ENCODE peak calls at places on chromosomes 6 and 20, in nine cellular contexts. One of them, this sample, is unnamed.
A peak's percentile ranks its signal among the peaks of the same experiment; 100 is the strongest.

GRCh38 chr6:33147807-33148666 is 44.2 kb downstream of the COL11A2 start:
- DNase-seq in tibial nerve: peak; percentile 59
- DNase-seq in GM06990: no peak
- DNase-seq in heart left ventricle: no peak
- DNase-seq in tibial artery: no peak
- DNase-seq in OCI-LY7: peak; percentile 45
- DNase-seq in adrenal gland: peak; percentile 63
- DNase-seq in ovary: no peak
- DNase-seq in HL-60: no peak
- DNase-seq in this sample: peak; percentile 81

GRCh38 chr20:47809561-47809960 is 24.3 kb upstream of the SULF2 start:
- DNase-seq in heart left ventricle: no peak
- DNase-seq in tibial nerve: no peak
- DNase-seq in GM06990: no peak
- DNase-seq in ovary: no peak
- DNase-seq in adrenal gland: no peak
- DNase-seq in OCI-LY7: no peak
- DNase-seq in HL-60: no peak
- DNase-seq in tibial artery: peak; percentile 57
- DNase-seq in this sample: no peak

GRCh38 chr6:61606500-61606899 is 679.5 kb downstream of the KHDRBS2 start:
- DNase-seq in tibial nerve: no peak
- DNase-seq in HL-60: no peak
- DNase-seq in OCI-LY7: no peak
- DNase-seq in adrenal gland: no peak
- DNase-seq in tibial artery: no peak
- DNase-seq in GM06990: no peak
- DNase-seq in ovary: no peak
- DNase-seq in heart left ventricle: no peak
- DNase-seq in this sample: no peak

GRCh38 chr6:7421066-7421465 is 31.5 kb downstream of the RIOK1 start:
- DNase-seq in HL-60: no peak
- DNase-seq in GM06990: no peak
- DNase-seq in adrenal gland: no peak
- DNase-seq in tibial nerve: no peak
- DNase-seq in ovary: no peak
- DNase-seq in heart left ventricle: no peak
- DNase-seq in OCI-LY7: no peak
- DNase-seq in tibial artery: no peak
- DNase-seq in this sample: no peak

GRCh38 chr6:63504777-63505384 is 67.4 kb upstream of the LOC128125822 start:
- DNase-seq in GM06990: peak; percentile 74
- DNase-seq in tibial artery: no peak
- DNase-seq in ovary: no peak
- DNase-seq in heart left ventricle: no peak
- DNase-seq in tibial nerve: no peak
- DNase-seq in adrenal gland: no peak
- DNase-seq in HL-60: no peak
- DNase-seq in OCI-LY7: no peak
- DNase-seq in this sample: no peak

GRCh38 chr6:144581807-144582537 is 296.8 kb downstream of the UTRN start:
- DNase-seq in tibial nerve: no peak
- DNase-seq in tibial artery: no peak
- DNase-seq in GM06990: no peak
- DNase-seq in adrenal gland: peak; percentile 59
- DNase-seq in OCI-LY7: peak; percentile 31
- DNase-seq in ovary: no peak
- DNase-seq in heart left ventricle: no peak
- DNase-seq in HL-60: no peak
- DNase-seq in this sample: peak; percentile 43

GRCh38 chr6:126170875-126171489 is 168.9 kb upstream of the CENPW start:
- DNase-seq in heart left ventricle: no peak
- DNase-seq in tibial artery: no peak
- DNase-seq in adrenal gland: no peak
- DNase-seq in HL-60: no peak
- DNase-seq in tibial nerve: no peak
- DNase-seq in ovary: no peak
- DNase-seq in OCI-LY7: peak; percentile 61
- DNase-seq in GM06990: no peak
- DNase-seq in this sample: peak; percentile 42

GRCh38 chr6:2551705-2552104 is 199.0 kb downstream of the MYLK4 start:
- DNase-seq in OCI-LY7: no peak
- DNase-seq in tibial artery: no peak
- DNase-seq in HL-60: no peak
- DNase-seq in GM06990: no peak
- DNase-seq in tibial nerve: no peak
- DNase-seq in adrenal gland: no peak
- DNase-seq in heart left ventricle: no peak
- DNase-seq in ovary: no peak
- DNase-seq in this sample: no peak

GRCh38 chr6:167392631-167393301 is 67.9 kb downstream of the TTLL2 start:
- DNase-seq in ovary: no peak
- DNase-seq in tibial artery: no peak
- DNase-seq in heart left ventricle: no peak
- DNase-seq in HL-60: no peak
- DNase-seq in adrenal gland: no peak
- DNase-seq in OCI-LY7: no peak
- DNase-seq in tibial nerve: no peak
- DNase-seq in GM06990: no peak
- DNase-seq in this sample: no peak

GRCh38 chr20:64232794-64233193 is 22.8 kb upstream of the PCMTD2 start:
- DNase-seq in tibial artery: no peak
- DNase-seq in adrenal gland: peak; percentile 93
- DNase-seq in GM06990: no peak
- DNase-seq in HL-60: peak; percentile 41
- DNase-seq in tibial nerve: no peak
- DNase-seq in ovary: no peak
- DNase-seq in heart left ventricle: peak; percentile 74
- DNase-seq in OCI-LY7: no peak
- DNase-seq in this sample: no peak

GRCh38 chr20:37877832-37878772 is 24.8 kb upstream of the VSTM2L start:
- DNase-seq in heart left ventricle: peak; percentile 48
- DNase-seq in HL-60: no peak
- DNase-seq in adrenal gland: no peak
- DNase-seq in GM06990: no peak
- DNase-seq in ovary: no peak
- DNase-seq in tibial nerve: no peak
- DNase-seq in OCI-LY7: no peak
- DNase-seq in tibial artery: no peak
- DNase-seq in this sample: no peak

GRCh38 chr6:447381-448165 is 56.0 kb downstream of the IRF4 start:
- DNase-seq in HL-60: no peak
- DNase-seq in OCI-LY7: no peak
- DNase-seq in ovary: no peak
- DNase-seq in GM06990: no peak
- DNase-seq in heart left ventricle: no peak
- DNase-seq in tibial nerve: no peak
- DNase-seq in tibial artery: peak; percentile 39
- DNase-seq in adrenal gland: no peak
- DNase-seq in this sample: no peak

GRCh38 chr6:95387845-95388244 is 189.5 kb upstream of the MANEA start:
- DNase-seq in GM06990: no peak
- DNase-seq in tibial nerve: no peak
- DNase-seq in OCI-LY7: no peak
- DNase-seq in ovary: no peak
- DNase-seq in adrenal gland: no peak
- DNase-seq in heart left ventricle: no peak
- DNase-seq in tibial artery: no peak
- DNase-seq in HL-60: no peak
- DNase-seq in this sample: no peak

DNA sequence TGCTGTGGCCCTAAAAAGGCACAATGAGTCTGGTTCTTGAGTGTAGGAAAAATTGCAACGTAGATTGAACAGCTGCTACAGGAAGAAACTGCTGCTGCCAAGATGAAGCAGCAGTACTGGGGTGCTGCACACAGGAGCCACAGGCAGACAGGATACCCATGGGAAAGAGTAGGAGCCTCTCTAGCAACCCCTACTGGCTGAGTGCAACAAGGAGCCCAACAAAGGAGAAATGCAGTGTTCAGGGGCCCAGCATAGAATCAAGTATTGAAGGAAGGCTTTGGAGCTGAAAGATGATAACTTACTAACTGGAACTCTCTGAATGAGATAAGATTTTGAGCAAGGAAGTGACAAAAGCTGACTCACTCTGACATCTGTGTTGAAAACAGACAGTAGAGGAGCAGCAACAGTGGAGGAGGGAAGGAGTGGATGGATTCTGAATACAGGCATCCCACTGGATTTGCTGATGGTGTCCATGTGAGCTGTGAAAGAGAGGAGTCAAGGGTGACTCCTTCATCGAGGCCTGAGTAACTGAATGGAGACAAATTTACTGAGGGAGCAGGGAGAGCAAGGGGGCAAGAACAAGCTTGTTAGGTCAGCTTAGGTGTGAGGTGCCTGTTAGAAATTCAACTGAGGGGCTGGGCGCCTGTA is 534.7 kb upstream of the JARID2 start:
- DNase-seq in ovary: no peak
- DNase-seq in heart left ventricle: peak; percentile 55
- DNase-seq in HL-60: peak; percentile 66
- DNase-seq in adrenal gland: peak; percentile 66
- DNase-seq in tibial artery: no peak
- DNase-seq in GM06990: no peak
- DNase-seq in OCI-LY7: peak; percentile 79
- DNase-seq in tibial nerve: no peak
- DNase-seq in this sample: peak; percentile 88
- TF ChIP-seq CTCF in ovary: no peak
- TF ChIP-seq CTCF in heart left ventricle: peak; percentile 63
- TF ChIP-seq CTCF in HL-60: peak; percentile 80
- TF ChIP-seq CTCF in adrenal gland: peak; percentile 53
- TF ChIP-seq CTCF in tibial artery: no peak
- TF ChIP-seq CTCF in GM06990: peak; percentile 84
- TF ChIP-seq CTCF in OCI-LY7: peak; percentile 80
- TF ChIP-seq CTCF in tibial nerve: peak; percentile 31
- TF ChIP-seq CTCF in this sample: peak; percentile 78

GRCh38 chr20:3749689-3750639 is 17.5 kb downstream of the HSPA12B start:
- DNase-seq in OCI-LY7: no peak
- DNase-seq in adrenal gland: no peak
- DNase-seq in tibial nerve: no peak
- DNase-seq in ovary: no peak
- DNase-seq in HL-60: no peak
- DNase-seq in heart left ventricle: no peak
- DNase-seq in GM06990: peak; percentile 50
- DNase-seq in tibial artery: no peak
- DNase-seq in this sample: no peak
- H3K4me3 ChIP-seq in OCI-LY7: no peak overlapping the region
- H3K4me3 ChIP-seq in adrenal gland: no peak overlapping the region
- H3K4me3 ChIP-seq in tibial nerve: no peak overlapping the region
- H3K4me3 ChIP-seq in ovary: no peak overlapping the region
- H3K4me3 ChIP-seq in HL-60: no peak overlapping the region
- H3K4me3 ChIP-seq in heart left ventricle: no peak overlapping the region
- H3K4me3 ChIP-seq in GM06990: no peak overlapping the region
- H3K4me3 ChIP-seq in tibial artery: no peak overlapping the region
- H3K4me3 ChIP-seq in this sample: no peak overlapping the region

DNA sequence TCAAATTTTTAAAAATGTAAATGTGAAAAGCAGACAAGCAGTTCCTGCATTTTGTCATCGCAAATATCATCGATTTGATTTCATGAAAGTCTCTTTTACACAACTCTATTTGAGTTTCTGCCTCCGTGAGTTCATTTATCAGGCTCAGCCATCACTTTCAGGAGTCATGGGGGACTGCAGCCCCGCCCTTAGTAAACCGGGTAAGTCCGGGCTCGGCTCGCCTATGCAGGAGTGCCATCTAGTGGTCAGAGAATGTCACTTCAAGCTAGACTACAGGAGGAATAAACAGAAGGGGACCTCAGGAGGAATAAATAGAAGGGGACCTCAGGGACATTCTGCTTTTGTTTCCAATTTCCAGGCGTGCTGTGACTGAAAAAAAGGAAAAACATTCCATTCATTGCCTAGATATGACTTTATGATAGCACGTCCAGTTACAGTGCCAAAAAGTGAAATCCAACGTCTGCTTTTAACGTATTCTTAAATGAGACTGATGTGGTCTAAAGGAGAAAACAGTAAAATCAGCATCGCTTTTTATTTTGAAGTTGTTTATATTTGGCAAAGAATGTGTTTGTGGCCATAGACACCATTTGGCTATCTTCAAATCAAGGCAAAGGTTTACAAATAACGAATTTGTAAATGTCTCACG is 333.9 kb downstream of the HACE1 start:
- DNase-seq in tibial nerve: peak; percentile 76
- DNase-seq in HL-60: peak; percentile 43
- DNase-seq in tibial artery: peak; percentile 81
- DNase-seq in GM06990: peak; percentile 26
- DNase-seq in OCI-LY7: peak; percentile 84
- DNase-seq in heart left ventricle: peak; percentile 64
- DNase-seq in adrenal gland: peak; percentile 85
- DNase-seq in ovary: peak; percentile 40
- DNase-seq in this sample: peak; percentile 81
- TF ChIP-seq CTCF in tibial nerve: peak; percentile 78
- TF ChIP-seq CTCF in HL-60: peak; percentile 63
- TF ChIP-seq CTCF in tibial artery: peak; percentile 84
- TF ChIP-seq CTCF in GM06990: peak; percentile 91
- TF ChIP-seq CTCF in OCI-LY7: peak; percentile 99
- TF ChIP-seq CTCF in heart left ventricle: peak; percentile 93
- TF ChIP-seq CTCF in adrenal gland: peak; percentile 95
- TF ChIP-seq CTCF in ovary: peak; percentile 86
- TF ChIP-seq CTCF in this sample: peak; percentile 91

GRCh38 chr6:81690073-81690472 is 62.4 kb downstream of the TENT5A start:
- DNase-seq in ovary: no peak
- DNase-seq in adrenal gland: no peak
- DNase-seq in tibial artery: no peak
- DNase-seq in HL-60: no peak
- DNase-seq in GM06990: no peak
- DNase-seq in OCI-LY7: no peak
- DNase-seq in heart left ventricle: no peak
- DNase-seq in tibial nerve: no peak
- DNase-seq in this sample: no peak
- H3K4me3 ChIP-seq in ovary: no peak overlapping the region
- H3K4me3 ChIP-seq in adrenal gland: no peak overlapping the region
- H3K4me3 ChIP-seq in tibial artery: no peak overlapping the region
- H3K4me3 ChIP-seq in HL-60: no peak overlapping the region
- H3K4me3 ChIP-seq in GM06990: no peak overlapping the region
- H3K4me3 ChIP-seq in OCI-LY7: no peak overlapping the region
- H3K4me3 ChIP-seq in heart left ventricle: no peak overlapping the region
- H3K4me3 ChIP-seq in tibial nerve: no peak overlapping the region
- H3K4me3 ChIP-seq in this sample: no peak overlapping the region

GRCh38 chr6:38739532-38739931 is 24.4 kb downstream of the DNAH8 start:
- DNase-seq in OCI-LY7: no peak
- DNase-seq in heart left ventricle: no peak
- DNase-seq in GM06990: no peak
- DNase-seq in tibial nerve: no peak
- DNase-seq in HL-60: no peak
- DNase-seq in tibial artery: no peak
- DNase-seq in adrenal gland: no peak
- DNase-seq in ovary: no peak
- DNase-seq in this sample: peak; percentile 4
- TF ChIP-seq CTCF in OCI-LY7: peak; percentile 55
- TF ChIP-seq CTCF in heart left ventricle: peak; percentile 24
- TF ChIP-seq CTCF in GM06990: no peak
- TF ChIP-seq CTCF in tibial nerve: no peak
- TF ChIP-seq CTCF in HL-60: no peak
- TF ChIP-seq CTCF in tibial artery: no peak
- TF ChIP-seq CTCF in adrenal gland: peak; percentile 47
- TF ChIP-seq CTCF in ovary: no peak
- TF ChIP-seq CTCF in this sample: peak; percentile 38